ENCODE peak calls at places on chromosomes 2 and 18, in ten cellular contexts. U, G, W, X, F, H, E, O, V and Y are unnamed samples.

GRCh38 chr2:54572636-54573531 is 116.8 kb downstream of the SPTBN1 start:
- DNase-seq in U (no peak), G (peak), W (no peak), X (peak), F (no peak), H (no peak), E (no peak), O (no peak), V (peak), Y (no peak)

GRCh38 chr2:65686928-65687521 is 254.6 kb upstream of the SPRED2 start:
- DNase-seq in U (no peak), G (no peak), W (no peak), X (no peak), F (peak), H (no peak), E (peak), O (no peak), V (no peak), Y (no peak)

GRCh38 chr2:177242136-177242987 is 22.2 kb downstream of the NFE2L2 start:
- DNase-seq in U (peak), G (peak), W (peak), X (peak), F (no peak), H (no peak), E (no peak), O (peak), V (peak), Y (peak)

GRCh38 chr18:36415606-36416005 is 118.1 kb downstream of the FHOD3 start:
- DNase-seq in U (no peak), G (no peak), W (no peak), X (peak), F (no peak), H (no peak), E (no peak), O (no peak), V (no peak), Y (no peak)

GRCh38 chr18:75727479-75727878 is 300.0 kb upstream of the SMIM21 start:
- DNase-seq in U (no peak), G (peak), W (peak), X (peak), F (peak), H (no peak), E (peak), O (peak), V (peak), Y (no peak)

GRCh38 chr18:47986724-47987455 is 56.4 kb upstream of the SMAD2 start:
- DNase-seq in U (no peak), G (no peak), W (no peak), X (no peak), F (no peak), H (no peak), E (peak), O (no peak), V (no peak), Y (no peak)

GRCh38 chr2:225668606-225669266 is 269.2 kb downstream of the NYAP2 start:
- DNase-seq in U (peak), G (peak), W (peak), X (peak), F (peak), H (peak), E (peak), O (peak), V (peak), Y (peak)

GRCh38 chr2:123738643-123739042 is 286.4 kb upstream of the CNTNAP5 start:
- DNase-seq in U (no peak), G (peak), W (no peak), X (no peak), F (no peak), H (no peak), E (no peak), O (no peak), V (no peak), Y (no peak)

GRCh38 chr18:3089579-3089978 is 76.6 kb upstream of the LPIN2 start:
- DNase-seq in U (no peak), G (no peak), W (no peak), X (no peak), F (no peak), H (no peak), E (no peak), O (no peak), V (no peak), Y (no peak)

GRCh38 chr2:97928591-97928990 is 67.2 kb downstream of the TMEM131 start:
- DNase-seq in U (no peak), G (no peak), W (no peak), X (no peak), F (no peak), H (no peak), E (no peak), O (no peak), V (no peak), Y (no peak)

GRCh38 chr2:239216614-239217273 is 184.1 kb downstream of the HDAC4 start:
- DNase-seq in U (no peak), G (no peak), W (no peak), X (no peak), F (no peak), H (no peak), E (no peak), O (no peak), V (no peak), Y (no peak)

GRCh38 chr2:56231361-56231760 is 47.6 kb downstream of the CCDC85A start:
- DNase-seq in U (no peak), G (no peak), W (no peak), X (peak), F (no peak), H (no peak), E (no peak), O (no peak), V (no peak), Y (no peak)

GRCh38 chr2:7915302-7916200 is 766.3 kb upstream of the ID2 start:
- DNase-seq in U (peak), G (no peak), W (no peak), X (peak), F (no peak), H (no peak), E (no peak), O (no peak), V (peak), Y (no peak)
- H2AFZ ChIP-seq in U (peak), G (no peak), W (no peak), X (peak), F (peak), H (no peak), E (peak), O (no peak), V (no peak), Y (no peak)

GRCh38 chr2:134897932-134898331 is 20.7 kb upstream of the CCNT2 start:
- DNase-seq in U (no peak), G (peak), W (peak), X (peak), F (peak), H (peak), E (peak), O (peak), V (peak), Y (no peak)

DNA sequence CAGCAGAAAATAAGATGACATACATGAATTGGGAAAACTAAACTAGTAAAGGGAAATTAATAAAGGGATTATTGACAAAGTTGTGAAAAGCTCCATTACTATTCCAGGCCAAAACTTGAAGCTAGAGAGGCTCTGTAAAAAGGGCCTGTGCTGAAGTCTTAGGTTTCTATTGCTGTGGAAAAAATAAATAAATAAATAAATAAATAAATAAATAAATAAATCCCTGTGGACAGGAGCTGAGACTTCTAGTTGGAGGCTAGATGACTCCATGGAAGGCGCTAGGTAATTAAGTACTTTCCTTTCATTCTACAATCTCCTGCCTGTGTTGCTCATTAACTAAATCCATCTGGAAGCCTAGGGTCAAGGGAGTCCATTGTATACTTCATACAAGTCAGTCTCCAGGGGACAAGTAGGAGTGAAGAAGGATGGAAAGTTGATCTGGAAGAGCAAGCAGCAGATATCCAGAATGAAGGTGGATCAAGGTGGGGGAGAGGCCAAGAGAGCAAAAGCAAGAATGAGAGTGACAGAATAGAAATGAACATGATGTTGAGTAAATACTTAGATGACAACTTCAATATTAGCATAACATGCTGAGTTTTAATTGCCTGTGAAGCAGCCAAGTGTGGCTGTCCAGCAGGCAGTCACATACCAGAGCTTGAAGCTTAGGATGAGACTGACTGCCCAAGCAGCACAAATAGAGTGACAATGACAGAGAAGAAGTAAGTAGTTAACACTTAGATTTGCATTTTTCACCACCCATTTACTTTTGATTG is 26.2 kb upstream of the CCNT2 start:
- DNase-seq in U (no peak), G (no peak), W (no peak), X (no peak), F (no peak), H (no peak), E (no peak), O (no peak), V (no peak), Y (no peak)
- H2AFZ ChIP-seq in U (no peak), G (no peak), W (no peak), X (no peak), F (no peak), H (no peak), E (no peak), O (no peak), V (no peak), Y (no peak)

DNA sequence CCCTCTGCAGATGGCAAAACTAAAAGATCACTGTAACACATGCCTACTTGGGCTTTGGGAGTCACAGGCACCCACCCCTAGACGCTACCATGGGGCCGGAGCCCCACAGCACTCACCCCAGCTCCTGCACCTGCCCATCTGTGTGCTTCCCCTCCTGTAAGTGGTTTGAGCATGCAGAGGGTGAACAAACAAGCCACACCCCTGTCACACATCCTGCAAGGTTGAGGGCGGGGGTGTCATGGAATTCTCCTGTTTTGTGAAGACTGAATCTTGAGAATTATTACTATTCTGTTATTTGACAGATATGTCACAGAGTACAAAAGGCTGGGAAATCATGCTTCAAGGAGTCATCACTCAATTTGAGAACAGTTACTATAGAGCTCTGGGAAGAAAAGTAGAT is 60.9 kb downstream of the RFTN2 start:
- DNase-seq in U (peak), G (no peak), W (no peak), X (no peak), F (no peak), H (no peak), E (no peak), O (no peak), V (no peak), Y (no peak)
- H2AFZ ChIP-seq in U (no peak), G (no peak), W (no peak), X (no peak), F (no peak), H (peak), E (no peak), O (no peak), V (no peak), Y (no peak)

DNA sequence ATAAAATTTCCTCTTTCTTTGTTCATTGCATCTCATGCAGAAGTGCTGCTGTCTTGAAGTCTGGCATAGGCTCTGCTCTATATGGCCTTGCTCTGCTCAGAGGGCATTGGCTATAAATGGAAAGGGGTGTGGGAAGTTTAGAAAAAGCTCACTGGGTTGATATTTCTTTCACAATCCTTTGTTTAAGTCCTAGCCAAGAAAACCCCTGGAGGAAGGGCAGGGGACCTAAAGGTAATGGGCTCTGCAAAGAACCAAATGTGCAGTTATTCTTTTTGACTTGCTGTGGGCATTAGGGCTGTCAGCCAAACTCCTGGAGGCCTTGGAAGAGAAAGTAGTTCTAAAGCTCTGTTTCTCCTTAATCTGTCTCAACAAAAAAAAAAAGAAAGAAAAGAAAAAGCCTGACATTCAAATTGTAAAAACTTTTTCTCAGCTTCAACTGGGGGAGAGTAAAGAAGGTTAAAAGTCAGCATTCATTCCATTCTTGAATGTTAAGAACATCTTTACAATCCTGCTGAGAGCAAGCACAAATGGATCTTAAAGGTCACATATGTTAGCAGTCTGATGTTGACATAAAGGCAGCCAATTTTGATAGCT is 338.3 kb downstream of the GULP1 start:
- DNase-seq in U (no peak), G (peak), W (no peak), X (peak), F (no peak), H (no peak), E (no peak), O (no peak), V (peak), Y (no peak)
- H2AFZ ChIP-seq in U (peak), G (no peak), W (no peak), X (peak), F (no peak), H (no peak), E (no peak), O (peak), V (no peak), Y (no peak)

GRCh38 chr2:42867093-42868065 is 75.0 kb upstream of the HAAO start:
- DNase-seq in U (no peak), G (no peak), W (no peak), X (no peak), F (no peak), H (no peak), E (no peak), O (no peak), V (no peak), Y (no peak)
- H2AFZ ChIP-seq in U (peak), G (no peak), W (no peak), X (peak), F (no peak), H (no peak), E (no peak), O (no peak), V (no peak), Y (no peak)